ENCODE peak calls at places on chromosomes 11 and 22, in five cellular contexts. L is A549, H is GM12878, C is HepG2, B is K562. N is an unnamed sample.

GRCh38 chr11:71240865-71241691 is 11.3 kb downstream of the SHANK2 start:
- DNase-seq in H (peak; percentile 38), B (no peak), L (peak; percentile 38), C (peak; percentile 93), N (peak; percentile 48)

GRCh38 chr22:32562916-32563315 is 88.3 kb downstream of the FBXO7 start:
- DNase-seq in B (no peak), L (no peak), H (no peak), C (no peak), N (no peak)

GRCh38 chr11:47259178-47259977 is 1.6 kb downstream of the NR1H3 start:
- DNase-seq in C (peak; percentile 46), H (no peak), B (no peak), L (peak; percentile 75), N (peak; percentile 80)

GRCh38 chr11:123238297-123238696 is 43.2 kb upstream of the CLMP start:
- DNase-seq in C (no peak), L (no peak), H (no peak), B (no peak), N (no peak)

GRCh38 chr11:109247071-109247470 is 174.9 kb upstream of the C11orf87 start:
- DNase-seq in C (no peak), H (no peak), L (no peak), B (no peak), N (no peak)

GRCh38 chr11:61627831-61628753 is 47.2 kb upstream of the SYT7 start:
- DNase-seq in L (peak; percentile 67), B (peak; percentile 69), H (no peak), C (peak; percentile 57), N (peak; percentile 87)

GRCh38 chr11:130608267-130608666 is 159.8 kb downstream of the ADAMTS15 start:
- DNase-seq in L (no peak), C (no peak), B (no peak), H (no peak), N (no peak)

GRCh38 chr11:73478737-73479347 is 102.6 kb downstream of the RELT start:
- DNase-seq in L (peak; percentile 61), B (peak; percentile 31), H (no peak), C (peak; percentile 37), N (peak; percentile 28)

GRCh38 chr11:84558085-84558905 is 1068.8 kb downstream of the DLG2 start:
- DNase-seq in H (no peak), C (peak; percentile 80), B (peak; percentile 28), L (peak; percentile 44), N (peak; percentile 33)

GRCh38 chr11:24496728-24497396 is at the start of gene LUZP2:
- DNase-seq in H (no peak), B (no peak), L (no peak), C (no peak), N (peak; percentile 65)

GRCh38 chr11:121391914-121392313 is 60.2 kb upstream of the SORL1 start:
- DNase-seq in C (no peak), L (no peak), B (no peak), H (no peak), N (no peak)

GRCh38 chr11:369336-370018 is at the start of gene B4GALNT4:
- DNase-seq in L (peak; percentile 68), H (no peak), B (peak; percentile 96), C (no peak), N (peak; percentile 40)
- TF ChIP-seq ESRRA in L (no peak), H (no peak), B (no peak), C (no peak), N (no peak)

GRCh38 chr11:68130121-68130520 is 8.9 kb upstream of the CHKA start:
- DNase-seq in C (no peak), B (no peak), L (no peak), H (no peak), N (no peak)

GRCh38 chr11:68125164-68125563 is 4.0 kb upstream of the CHKA start:
- DNase-seq in B (no peak), H (no peak), C (no peak), L (no peak), N (no peak)

GRCh38 chr11:68122936-68123539 is 1.9 kb upstream of the CHKA start:
- DNase-seq in C (peak; percentile 75), H (no peak), B (no peak), L (no peak), N (no peak)

GRCh38 chr11:68127791-68128681 is 6.8 kb upstream of the CHKA start:
- DNase-seq in B (peak; percentile 95), L (no peak), C (peak; percentile 90), H (no peak), N (peak; percentile 97)

GRCh38 chr11:68128682-68129327 is 7.6 kb upstream of the CHKA start:
- DNase-seq in L (no peak), C (peak; percentile 76), B (peak; percentile 69), H (no peak), N (peak; percentile 53)
- TF ChIP-seq ESRRA in L (no peak), C (no peak), B (no peak), H (no peak), N (no peak)

DNA sequence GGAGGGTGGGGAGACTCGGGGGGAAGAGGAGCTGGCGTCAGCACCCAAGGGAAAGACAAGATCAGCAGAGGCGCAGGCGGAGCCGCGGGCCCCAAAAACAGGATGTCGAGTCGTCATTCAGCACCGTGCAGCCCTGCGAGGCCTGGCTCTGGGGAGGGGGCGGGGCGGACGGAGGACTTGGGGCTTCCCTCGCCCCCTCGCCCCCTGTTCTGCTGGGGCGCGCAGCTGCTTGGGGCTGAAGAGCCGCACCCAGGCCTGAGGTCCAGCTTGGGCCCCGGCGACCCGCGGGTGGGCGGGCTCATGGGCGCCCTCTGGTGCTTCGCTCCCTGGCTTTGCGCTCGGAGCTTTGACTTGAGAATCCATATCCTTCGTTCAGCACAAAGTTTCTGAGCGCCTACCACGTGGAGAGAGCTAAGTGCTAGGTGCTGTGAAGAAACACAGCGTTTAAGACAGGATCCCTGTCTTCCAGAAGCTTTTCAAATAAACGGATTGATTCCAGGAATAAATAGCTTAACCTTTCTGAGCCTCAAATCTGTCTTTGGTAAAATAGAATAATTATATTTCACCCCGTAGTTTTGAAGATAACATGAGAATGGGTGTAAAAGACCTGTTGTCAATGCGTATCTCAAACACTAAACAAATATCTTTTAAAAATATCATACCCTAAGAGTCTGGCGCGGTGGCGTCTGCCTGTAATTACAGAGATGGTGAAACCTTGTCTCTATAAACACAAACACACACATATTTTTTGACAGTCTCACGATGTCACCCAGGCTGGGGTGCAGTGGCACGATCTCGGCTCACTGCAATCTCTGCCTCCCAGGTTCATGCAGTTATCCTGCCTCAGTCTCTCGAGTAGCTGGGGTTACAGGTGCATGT is 906 bp upstream of the RHOG start:
- DNase-seq in L (peak; percentile 80), C (peak; percentile 79), B (peak; percentile 80), H (peak; percentile 79), N (peak; percentile 84)
- TF ChIP-seq ESRRA in L (no peak), C (no peak), B (peak; percentile 50), H (no peak), N (no peak)

GRCh38 chr11:41613321-41613720 is 153.9 kb upstream of the LRRC4C start:
- DNase-seq in H (no peak), C (no peak), L (no peak), B (no peak), N (no peak)

GRCh38 chr11:41612415-41612814 is 153.0 kb upstream of the LRRC4C start:
- DNase-seq in H (no peak), C (no peak), B (no peak), L (no peak), N (no peak)
- TF ChIP-seq ESRRA in H (no peak), C (no peak), B (no peak), L (no peak), N (no peak)

GRCh38 chr11:64654958-64655541 is 64.0 kb downstream of the SLC22A12 start:
- DNase-seq in L (no peak), H (no peak), C (no peak), B (no peak), N (no peak)

GRCh38 chr11:64656797-64657196 is 65.8 kb downstream of the SLC22A12 start:
- DNase-seq in C (peak; percentile 33), L (no peak), H (no peak), B (peak; percentile 50), N (peak; percentile 69)

GRCh38 chr11:64654439-64654838 is 63.4 kb downstream of the SLC22A12 start:
- DNase-seq in B (no peak), L (no peak), H (no peak), C (no peak), N (no peak)

GRCh38 chr11:64653388-64653973 is 62.5 kb downstream of the SLC22A12 start:
- DNase-seq in H (no peak), L (no peak), B (no peak), C (no peak), N (no peak)

GRCh38 chr11:64655901-64656601 is 65.0 kb downstream of the SLC22A12 start:
- DNase-seq in H (no peak), B (peak; percentile 33), C (no peak), L (no peak), N (no peak)
- TF ChIP-seq ESRRA in H (no peak), B (no peak), C (no peak), L (no peak), N (no peak)

GRCh38 chr11:34303028-34303427 is 54.8 kb downstream of the ABTB2 start:
- DNase-seq in L (no peak), H (no peak), C (no peak), B (no peak), N (no peak)

GRCh38 chr11:34302046-34302921 is 55.5 kb downstream of the ABTB2 start:
- DNase-seq in H (peak; percentile 45), C (no peak), B (no peak), L (no peak), N (no peak)

GRCh38 chr11:34299962-34300350 is 57.9 kb downstream of the ABTB2 start:
- DNase-seq in B (no peak), C (no peak), H (no peak), L (no peak), N (no peak)

GRCh38 chr11:34299284-34299961 is 58.4 kb downstream of the ABTB2 start:
- DNase-seq in B (no peak), C (no peak), L (no peak), H (no peak), N (no peak)

DNA sequence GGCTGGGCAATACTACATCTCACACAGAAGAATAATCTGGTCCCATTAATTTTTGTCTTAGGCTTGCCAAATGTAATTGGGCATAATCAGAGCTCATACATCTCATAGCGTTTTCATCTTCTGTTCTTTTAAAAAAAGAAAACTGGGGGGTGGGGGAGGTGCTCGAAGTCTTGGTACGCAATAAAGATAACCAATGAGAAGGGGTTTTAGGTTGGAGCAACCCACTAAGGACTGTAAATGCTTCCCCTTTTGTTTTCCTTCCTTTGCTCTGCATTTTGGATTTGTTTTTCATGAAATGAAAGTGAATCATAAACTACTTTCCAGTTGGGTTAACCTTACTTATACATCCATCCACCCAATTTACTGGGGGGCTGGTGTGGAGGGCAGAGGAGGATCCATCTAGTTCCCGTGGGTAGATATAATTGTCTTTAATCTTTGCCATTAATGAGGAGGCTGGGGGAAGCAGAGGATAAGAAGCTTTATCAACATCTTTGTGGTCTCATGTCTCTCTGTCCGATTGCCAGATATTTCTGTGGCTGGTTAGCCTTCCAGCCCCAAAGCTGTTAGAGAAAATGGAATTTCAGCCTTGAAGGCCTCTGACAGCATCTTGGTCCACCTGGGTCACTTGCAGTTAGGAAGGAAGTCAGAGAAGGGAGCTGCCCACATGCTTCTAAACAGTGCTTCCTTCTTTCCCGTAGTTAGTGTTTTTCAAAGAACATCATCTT is 57.1 kb downstream of the ABTB2 start:
- DNase-seq in L (no peak), H (no peak), B (no peak), C (no peak), N (no peak)
- TF ChIP-seq ESRRA in L (no peak), H (no peak), B (no peak), C (no peak), N (no peak)

DNA sequence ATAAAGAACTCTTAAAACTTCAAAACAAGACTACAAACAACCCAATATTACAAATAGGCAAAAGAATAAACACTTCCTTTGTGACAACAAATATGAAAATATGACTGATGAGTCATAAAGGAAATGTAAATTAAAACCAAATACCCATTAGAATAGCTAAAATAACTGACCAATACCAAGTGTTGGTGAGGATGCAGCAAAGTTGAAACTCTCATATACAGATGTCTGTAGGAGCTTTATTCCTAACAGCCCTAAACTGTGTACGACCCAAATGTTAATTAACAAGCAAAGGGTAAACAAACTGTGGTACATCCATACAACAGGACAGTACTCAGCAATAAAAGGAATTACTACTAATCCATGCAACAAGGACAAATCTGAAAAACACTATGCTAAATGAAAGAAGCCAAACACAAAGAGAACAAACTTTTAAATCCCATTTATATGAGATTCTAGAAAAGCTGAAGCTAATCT is 43.0 kb downstream of the MAPK1 start:
- DNase-seq in B (no peak), H (no peak), C (no peak), L (no peak), N (no peak)
- TF ChIP-seq ESRRA in B (no peak), H (no peak), C (no peak), L (no peak), N (no peak)